ENCODE peak calls at places on chromosomes 4 and X, in nine cellular contexts. One of them, this sample, is unnamed.
A peak's percentile ranks its signal among the peaks of the same experiment; 100 is the strongest.

GRCh38 chr4:140151700-140152014 is 2.3 kb downstream of the MAML3 start:
- DNase-seq in NCI-H774: peak; percentile 72
- DNase-seq in GM20000: no peak
- DNase-seq in AG09309: no peak
- DNase-seq in activated effector memory CD4-positive, alpha-beta T cell treated with anti-CD3 and anti-CD28 coated beads, Interleukin-2, amount 50 U/mL, for 16 hours: no peak
- DNase-seq in left cardiac atrium: peak; percentile 86
- DNase-seq in CD8-positive, alpha-beta memory T cell: no peak
- DNase-seq in kidney epithelial cell: no peak
- DNase-seq in mesenteric fat pad: no peak
- DNase-seq in this sample: peak; percentile 72

GRCh38 chrX:136346506-136346905 is 45.7 kb downstream of the ADGRG4 start:
- DNase-seq in kidney epithelial cell: no peak
- DNase-seq in activated effector memory CD4-positive, alpha-beta T cell treated with anti-CD3 and anti-CD28 coated beads, Interleukin-2, amount 50 U/mL, for 16 hours: no peak
- DNase-seq in GM20000: no peak
- DNase-seq in AG09309: no peak
- DNase-seq in mesenteric fat pad: no peak
- DNase-seq in CD8-positive, alpha-beta memory T cell: no peak
- DNase-seq in NCI-H774: no peak
- DNase-seq in left cardiac atrium: no peak
- DNase-seq in this sample: no peak

GRCh38 chr4:86972997-86973396 is 38.2 kb downstream of the AFF1 start:
- DNase-seq in kidney epithelial cell: no peak
- DNase-seq in mesenteric fat pad: no peak
- DNase-seq in activated effector memory CD4-positive, alpha-beta T cell treated with anti-CD3 and anti-CD28 coated beads, Interleukin-2, amount 50 U/mL, for 16 hours: no peak
- DNase-seq in AG09309: no peak
- DNase-seq in CD8-positive, alpha-beta memory T cell: no peak
- DNase-seq in NCI-H774: peak; percentile 17
- DNase-seq in left cardiac atrium: no peak
- DNase-seq in GM20000: no peak
- DNase-seq in this sample: no peak

GRCh38 chrX:8663325-8663724 is 68.6 kb downstream of the ANOS1 start:
- DNase-seq in AG09309: no peak
- DNase-seq in activated effector memory CD4-positive, alpha-beta T cell treated with anti-CD3 and anti-CD28 coated beads, Interleukin-2, amount 50 U/mL, for 16 hours: no peak
- DNase-seq in GM20000: no peak
- DNase-seq in kidney epithelial cell: no peak
- DNase-seq in mesenteric fat pad: no peak
- DNase-seq in left cardiac atrium: no peak
- DNase-seq in CD8-positive, alpha-beta memory T cell: no peak
- DNase-seq in NCI-H774: no peak
- DNase-seq in this sample: no peak

GRCh38 chr4:3599951-3600350 is 67.7 kb upstream of the LRPAP1 start:
- DNase-seq in kidney epithelial cell: no peak
- DNase-seq in mesenteric fat pad: peak; percentile 72
- DNase-seq in NCI-H774: no peak
- DNase-seq in AG09309: no peak
- DNase-seq in CD8-positive, alpha-beta memory T cell: no peak
- DNase-seq in GM20000: no peak
- DNase-seq in activated effector memory CD4-positive, alpha-beta T cell treated with anti-CD3 and anti-CD28 coated beads, Interleukin-2, amount 50 U/mL, for 16 hours: peak; percentile 34
- DNase-seq in left cardiac atrium: no peak
- DNase-seq in this sample: no peak

GRCh38 chr4:15781427-15782095 is 3.4 kb downstream of the CD38 start:
- DNase-seq in AG09309: no peak
- DNase-seq in NCI-H774: no peak
- DNase-seq in kidney epithelial cell: no peak
- DNase-seq in mesenteric fat pad: no peak
- DNase-seq in GM20000: no peak
- DNase-seq in activated effector memory CD4-positive, alpha-beta T cell treated with anti-CD3 and anti-CD28 coated beads, Interleukin-2, amount 50 U/mL, for 16 hours: no peak
- DNase-seq in CD8-positive, alpha-beta memory T cell: no peak
- DNase-seq in left cardiac atrium: no peak
- DNase-seq in this sample: no peak

GRCh38 chrX:72554448-72555140 is 18.0 kb downstream of the HDAC8 start:
- DNase-seq in left cardiac atrium: no peak
- DNase-seq in activated effector memory CD4-positive, alpha-beta T cell treated with anti-CD3 and anti-CD28 coated beads, Interleukin-2, amount 50 U/mL, for 16 hours: no peak
- DNase-seq in mesenteric fat pad: no peak
- DNase-seq in GM20000: no peak
- DNase-seq in CD8-positive, alpha-beta memory T cell: no peak
- DNase-seq in AG09309: no peak
- DNase-seq in kidney epithelial cell: no peak
- DNase-seq in NCI-H774: no peak
- DNase-seq in this sample: peak; percentile 12

GRCh38 chr4:16667464-16667863 is 231.0 kb downstream of the LDB2 start:
- DNase-seq in CD8-positive, alpha-beta memory T cell: no peak
- DNase-seq in kidney epithelial cell: no peak
- DNase-seq in left cardiac atrium: no peak
- DNase-seq in GM20000: no peak
- DNase-seq in AG09309: peak; percentile 75
- DNase-seq in NCI-H774: no peak
- DNase-seq in activated effector memory CD4-positive, alpha-beta T cell treated with anti-CD3 and anti-CD28 coated beads, Interleukin-2, amount 50 U/mL, for 16 hours: no peak
- DNase-seq in mesenteric fat pad: no peak
- DNase-seq in this sample: no peak

GRCh38 chr4:62835579-62835978 is 1573.7 kb downstream of the TECRL start:
- DNase-seq in NCI-H774: no peak
- DNase-seq in activated effector memory CD4-positive, alpha-beta T cell treated with anti-CD3 and anti-CD28 coated beads, Interleukin-2, amount 50 U/mL, for 16 hours: no peak
- DNase-seq in mesenteric fat pad: no peak
- DNase-seq in AG09309: no peak
- DNase-seq in CD8-positive, alpha-beta memory T cell: no peak
- DNase-seq in GM20000: no peak
- DNase-seq in kidney epithelial cell: no peak
- DNase-seq in left cardiac atrium: no peak
- DNase-seq in this sample: no peak

GRCh38 chrX:13684361-13684760 is 4.6 kb upstream of the RAB9A start:
- DNase-seq in kidney epithelial cell: no peak
- DNase-seq in AG09309: no peak
- DNase-seq in left cardiac atrium: no peak
- DNase-seq in CD8-positive, alpha-beta memory T cell: no peak
- DNase-seq in NCI-H774: no peak
- DNase-seq in activated effector memory CD4-positive, alpha-beta T cell treated with anti-CD3 and anti-CD28 coated beads, Interleukin-2, amount 50 U/mL, for 16 hours: no peak
- DNase-seq in mesenteric fat pad: no peak
- DNase-seq in GM20000: no peak
- DNase-seq in this sample: no peak

GRCh38 chr4:183602444-183603102 is 56.4 kb downstream of the RWDD4 start:
- DNase-seq in AG09309: no peak
- DNase-seq in CD8-positive, alpha-beta memory T cell: no peak
- DNase-seq in activated effector memory CD4-positive, alpha-beta T cell treated with anti-CD3 and anti-CD28 coated beads, Interleukin-2, amount 50 U/mL, for 16 hours: no peak
- DNase-seq in left cardiac atrium: no peak
- DNase-seq in NCI-H774: no peak
- DNase-seq in kidney epithelial cell: no peak
- DNase-seq in mesenteric fat pad: no peak
- DNase-seq in GM20000: no peak
- DNase-seq in this sample: no peak

GRCh38 chr4:136505020-136505419 is 1027.3 kb downstream of the PCDH18 start:
- DNase-seq in mesenteric fat pad: no peak
- DNase-seq in CD8-positive, alpha-beta memory T cell: no peak
- DNase-seq in GM20000: no peak
- DNase-seq in left cardiac atrium: no peak
- DNase-seq in AG09309: no peak
- DNase-seq in NCI-H774: no peak
- DNase-seq in activated effector memory CD4-positive, alpha-beta T cell treated with anti-CD3 and anti-CD28 coated beads, Interleukin-2, amount 50 U/mL, for 16 hours: no peak
- DNase-seq in kidney epithelial cell: peak; percentile 10
- DNase-seq in this sample: no peak

GRCh38 chrX:119502727-119503483 is 34.7 kb downstream of the SLC25A5 start:
- DNase-seq in AG09309: no peak
- DNase-seq in NCI-H774: peak; percentile 38
- DNase-seq in mesenteric fat pad: peak; percentile 49
- DNase-seq in CD8-positive, alpha-beta memory T cell: no peak
- DNase-seq in kidney epithelial cell: no peak
- DNase-seq in activated effector memory CD4-positive, alpha-beta T cell treated with anti-CD3 and anti-CD28 coated beads, Interleukin-2, amount 50 U/mL, for 16 hours: no peak
- DNase-seq in GM20000: no peak
- DNase-seq in left cardiac atrium: no peak
- DNase-seq in this sample: no peak

GRCh38 chrX:17527135-17527701 is 152.2 kb downstream of the NHS start:
- DNase-seq in mesenteric fat pad: no peak
- DNase-seq in kidney epithelial cell: peak; percentile 26
- DNase-seq in AG09309: no peak
- DNase-seq in activated effector memory CD4-positive, alpha-beta T cell treated with anti-CD3 and anti-CD28 coated beads, Interleukin-2, amount 50 U/mL, for 16 hours: no peak
- DNase-seq in left cardiac atrium: peak; percentile 40
- DNase-seq in NCI-H774: no peak
- DNase-seq in GM20000: no peak
- DNase-seq in CD8-positive, alpha-beta memory T cell: no peak
- DNase-seq in this sample: no peak

GRCh38 chr4:73451978-73452747 is 16.1 kb downstream of the AFP start:
- DNase-seq in left cardiac atrium: no peak
- DNase-seq in mesenteric fat pad: no peak
- DNase-seq in GM20000: no peak
- DNase-seq in AG09309: no peak
- DNase-seq in NCI-H774: no peak
- DNase-seq in activated effector memory CD4-positive, alpha-beta T cell treated with anti-CD3 and anti-CD28 coated beads, Interleukin-2, amount 50 U/mL, for 16 hours: no peak
- DNase-seq in CD8-positive, alpha-beta memory T cell: no peak
- DNase-seq in kidney epithelial cell: no peak
- DNase-seq in this sample: no peak

GRCh38 chr4:125689839-125690238 is 375.1 kb downstream of the FAT4 start:
- DNase-seq in CD8-positive, alpha-beta memory T cell: no peak
- DNase-seq in NCI-H774: peak; percentile 18
- DNase-seq in activated effector memory CD4-positive, alpha-beta T cell treated with anti-CD3 and anti-CD28 coated beads, Interleukin-2, amount 50 U/mL, for 16 hours: no peak
- DNase-seq in left cardiac atrium: no peak
- DNase-seq in AG09309: no peak
- DNase-seq in mesenteric fat pad: no peak
- DNase-seq in kidney epithelial cell: no peak
- DNase-seq in GM20000: no peak
- DNase-seq in this sample: no peak

GRCh38 chr4:84849051-84849640 is 117.3 kb downstream of the WDFY3 start:
- DNase-seq in CD8-positive, alpha-beta memory T cell: no peak
- DNase-seq in mesenteric fat pad: no peak
- DNase-seq in NCI-H774: no peak
- DNase-seq in AG09309: no peak
- DNase-seq in kidney epithelial cell: no peak
- DNase-seq in GM20000: no peak
- DNase-seq in left cardiac atrium: no peak
- DNase-seq in activated effector memory CD4-positive, alpha-beta T cell treated with anti-CD3 and anti-CD28 coated beads, Interleukin-2, amount 50 U/mL, for 16 hours: no peak
- DNase-seq in this sample: no peak

GRCh38 chr4:1629704-1630093 is 54.4 kb downstream of the FAM53A start:
- DNase-seq in left cardiac atrium: no peak
- DNase-seq in CD8-positive, alpha-beta memory T cell: no peak
- DNase-seq in AG09309: no peak
- DNase-seq in mesenteric fat pad: no peak
- DNase-seq in NCI-H774: no peak
- DNase-seq in kidney epithelial cell: no peak
- DNase-seq in activated effector memory CD4-positive, alpha-beta T cell treated with anti-CD3 and anti-CD28 coated beads, Interleukin-2, amount 50 U/mL, for 16 hours: no peak
- DNase-seq in GM20000: no peak
- DNase-seq in this sample: no peak

GRCh38 chr4:52914051-52914605 is 52.0 kb downstream of the RASL11B start:
- DNase-seq in mesenteric fat pad: no peak
- DNase-seq in CD8-positive, alpha-beta memory T cell: no peak
- DNase-seq in GM20000: no peak
- DNase-seq in NCI-H774: no peak
- DNase-seq in left cardiac atrium: no peak
- DNase-seq in activated effector memory CD4-positive, alpha-beta T cell treated with anti-CD3 and anti-CD28 coated beads, Interleukin-2, amount 50 U/mL, for 16 hours: no peak
- DNase-seq in kidney epithelial cell: no peak
- DNase-seq in AG09309: peak; percentile 52
- DNase-seq in this sample: no peak

GRCh38 chr4:184748251-184748652 is 14.4 kb upstream of the CENPU start:
- DNase-seq in CD8-positive, alpha-beta memory T cell: no peak
- DNase-seq in left cardiac atrium: peak; percentile 55
- DNase-seq in mesenteric fat pad: no peak
- DNase-seq in NCI-H774: no peak
- DNase-seq in kidney epithelial cell: no peak
- DNase-seq in GM20000: no peak
- DNase-seq in activated effector memory CD4-positive, alpha-beta T cell treated with anti-CD3 and anti-CD28 coated beads, Interleukin-2, amount 50 U/mL, for 16 hours: no peak
- DNase-seq in AG09309: no peak
- DNase-seq in this sample: no peak

GRCh38 chr4:31071807-31072486 is 351.8 kb downstream of the PCDH7 start:
- DNase-seq in GM20000: no peak
- DNase-seq in kidney epithelial cell: no peak
- DNase-seq in activated effector memory CD4-positive, alpha-beta T cell treated with anti-CD3 and anti-CD28 coated beads, Interleukin-2, amount 50 U/mL, for 16 hours: no peak
- DNase-seq in CD8-positive, alpha-beta memory T cell: no peak
- DNase-seq in left cardiac atrium: no peak
- DNase-seq in NCI-H774: no peak
- DNase-seq in AG09309: no peak
- DNase-seq in mesenteric fat pad: no peak
- DNase-seq in this sample: no peak

GRCh38 chr4:83552924-83553323 is 17.0 kb downstream of the GPAT3 start:
- DNase-seq in left cardiac atrium: no peak
- DNase-seq in activated effector memory CD4-positive, alpha-beta T cell treated with anti-CD3 and anti-CD28 coated beads, Interleukin-2, amount 50 U/mL, for 16 hours: no peak
- DNase-seq in NCI-H774: no peak
- DNase-seq in AG09309: peak; percentile 42
- DNase-seq in mesenteric fat pad: no peak
- DNase-seq in GM20000: no peak
- DNase-seq in CD8-positive, alpha-beta memory T cell: no peak
- DNase-seq in kidney epithelial cell: peak; percentile 77
- DNase-seq in this sample: no peak

GRCh38 chr4:102781570-102781969 is 20.8 kb upstream of the MANBA start:
- DNase-seq in kidney epithelial cell: no peak
- DNase-seq in NCI-H774: no peak
- DNase-seq in mesenteric fat pad: no peak
- DNase-seq in left cardiac atrium: no peak
- DNase-seq in GM20000: no peak
- DNase-seq in CD8-positive, alpha-beta memory T cell: no peak
- DNase-seq in activated effector memory CD4-positive, alpha-beta T cell treated with anti-CD3 and anti-CD28 coated beads, Interleukin-2, amount 50 U/mL, for 16 hours: no peak
- DNase-seq in AG09309: no peak
- DNase-seq in this sample: no peak